ENCODE peak calls at places on chromosomes 11 and 22, in seven cellular contexts. D is psoas muscle, T is ovary, S is IMR-90, O is HL-60, A is hepatocyte, M is brain microvascular endothelial cell. I is an unnamed sample.

GRCh38 chr11:61698173-61698965 is 18.2 kb downstream of the DAGLA start:
- DNase-seq in D (no peak), T (no peak), S (no peak), O (no peak), A (no peak), M (no peak), I (no peak)

GRCh38 chr11:131640320-131640719 is 269.9 kb downstream of the NTM start:
- DNase-seq in D (no peak), T (no peak), S (no peak), O (no peak), A (no peak), M (no peak), I (no peak)

GRCh38 chr22:17346578-17346977 is 22.7 kb upstream of the CECR2 start:
- DNase-seq in D (no peak), T (no peak), S (no peak), O (no peak), A (no peak), M (no peak), I (no peak)

GRCh38 chr22:27327497-27327896 is 474.1 kb downstream of the MN1 start:
- DNase-seq in D (no peak), T (no peak), S (no peak), O (no peak), A (no peak), M (no peak), I (no peak)

GRCh38 chr22:21632237-21632895 is at the start of gene CCDC116:
- DNase-seq in D (peak; percentile 68), T (no peak), S (no peak), O (peak; percentile 69), A (no peak), M (no peak), I (no peak)

GRCh38 chr22:44547371-44547770 is 49.3 kb upstream of the RTL6 start:
- DNase-seq in D (no peak), T (no peak), S (no peak), O (no peak), A (peak; percentile 1), M (no peak), I (no peak)

GRCh38 chr11:18294862-18295261 is 27.1 kb downstream of the HPS5 start:
- DNase-seq in D (no peak), T (no peak), S (no peak), O (no peak), A (no peak), M (no peak), I (no peak)

GRCh38 chr11:3121416-3121815 is 43.7 kb downstream of the OSBPL5 start:
- DNase-seq in D (peak; percentile 48), T (no peak), S (no peak), O (no peak), A (no peak), M (no peak), I (no peak)

GRCh38 chr11:109971184-109971523 is 122.0 kb upstream of the ZC3H12C start:
- DNase-seq in D (no peak), T (no peak), S (peak; percentile 84), O (no peak), A (no peak), M (peak; percentile 73), I (no peak)

GRCh38 chr11:69122642-69123431 is 32.9 kb upstream of the SMIM38 start:
- DNase-seq in D (peak; percentile 59), T (no peak), S (peak; percentile 70), O (no peak), A (peak; percentile 92), M (peak; percentile 58), I (peak; percentile 86)

GRCh38 chr11:87819141-87819540 is 356.1 kb downstream of the RAB38 start:
- DNase-seq in D (no peak), T (no peak), S (no peak), O (no peak), A (no peak), M (peak; percentile 1), I (no peak)

GRCh38 chr11:60528934-60529333 is 13.7 kb downstream of the MS4A13 start:
- DNase-seq in D (no peak), T (no peak), S (no peak), O (peak; percentile 13), A (no peak), M (no peak), I (no peak)

GRCh38 chr11:27703453-27703852 is 3.2 kb upstream of the BDNF start:
- DNase-seq in D (no peak), T (no peak), S (peak; percentile 89), O (no peak), A (no peak), M (peak; percentile 74), I (no peak)

GRCh38 chr22:37498289-37498909 is 12.2 kb upstream of the MFNG start:
- DNase-seq in D (no peak), T (no peak), S (no peak), O (no peak), A (peak; percentile 83), M (no peak), I (no peak)

GRCh38 chr11:106495046-106495445 is 417.6 kb downstream of the AASDHPPT start:
- DNase-seq in D (no peak), T (no peak), S (peak; percentile 14), O (no peak), A (peak; percentile 15), M (no peak), I (no peak)

GRCh38 chr22:22171357-22172218 is 73.0 kb upstream of the VPREB1 start:
- DNase-seq in D (no peak), T (no peak), S (no peak), O (no peak), A (peak; percentile 30), M (no peak), I (no peak)

GRCh38 chr11:126874831-126875230 is 125.7 kb downstream of the KIRREL3 start:
- DNase-seq in D (no peak), T (no peak), S (no peak), O (no peak), A (no peak), M (no peak), I (no peak)

GRCh38 chr11:17646451-17647145 is 72.8 kb upstream of the MYOD1 start:
- DNase-seq in D (no peak), T (no peak), S (no peak), O (no peak), A (no peak), M (no peak), I (no peak)

GRCh38 chr11:126059238-126059761 is 3.4 kb downstream of the CDON start:
- DNase-seq in D (no peak), T (no peak), S (no peak), O (no peak), A (no peak), M (no peak), I (no peak)

GRCh38 chr11:113563766-113564165 is 88.6 kb upstream of the DRD2 start:
- DNase-seq in D (no peak), T (no peak), S (no peak), O (no peak), A (no peak), M (no peak), I (no peak)

GRCh38 chr11:82992219-82992618 is 79.5 kb downstream of the RAB30 start:
- DNase-seq in D (no peak), T (peak; percentile 38), S (no peak), O (no peak), A (no peak), M (no peak), I (no peak)

GRCh38 chr11:69700278-69701140 is 3.3 kb downstream of the FGF19 start:
- DNase-seq in D (peak; percentile 72), T (no peak), S (peak; percentile 75), O (no peak), A (peak; percentile 83), M (peak; percentile 56), I (no peak)

GRCh38 chr22:25082096-25082495 is 117.6 kb upstream of the CRYBB3 start:
- DNase-seq in D (no peak), T (no peak), S (no peak), O (no peak), A (no peak), M (no peak), I (no peak)

GRCh38 chr11:9607511-9607899 is 34.0 kb downstream of the WEE1 start:
- DNase-seq in D (no peak), T (no peak), S (no peak), O (no peak), A (no peak), M (no peak), I (no peak)

GRCh38 chr11:33475999-33476398 is 218.8 kb downstream of the HIPK3 start:
- DNase-seq in D (no peak), T (no peak), S (peak; percentile 57), O (no peak), A (peak; percentile 80), M (peak; percentile 58), I (peak; percentile 37)

GRCh38 chr11:46116007-46116711 is 5.1 kb downstream of the PHF21A start:
- DNase-seq in D (no peak), T (no peak), S (no peak), O (no peak), A (no peak), M (no peak), I (no peak)
- H3K4me3 ChIP-seq in D (no peak overlapping the region), T (no peak overlapping the region), S (no peak overlapping the region), O (no peak overlapping the region), A (no peak overlapping the region), M (no peak overlapping the region), I (no peak overlapping the region)

GRCh38 chr22:50145741-50146439 is 24.6 kb upstream of the PANX2 start:
- DNase-seq in D (no peak), T (no peak), S (no peak), O (no peak), A (no peak), M (no peak), I (no peak)

GRCh38 chr22:50146440-50147228 is 23.9 kb upstream of the PANX2 start:
- DNase-seq in D (peak; percentile 81), T (peak; percentile 76), S (peak; percentile 71), O (peak; percentile 57), A (peak; percentile 68), M (peak; percentile 61), I (no peak)

GRCh38 chr22:50143096-50143495 is 27.4 kb upstream of the PANX2 start:
- DNase-seq in D (no peak), T (no peak), S (no peak), O (no peak), A (no peak), M (no peak), I (no peak)

GRCh38 chr22:50141891-50142363 is 28.6 kb upstream of the PANX2 start:
- DNase-seq in D (no peak), T (no peak), S (peak; percentile 52), O (no peak), A (no peak), M (no peak), I (no peak)

GRCh38 chr22:50144005-50144614 is 26.4 kb upstream of the PANX2 start:
- DNase-seq in D (no peak), T (no peak), S (no peak), O (no peak), A (no peak), M (no peak), I (no peak)
- TF ChIP-seq CTCF in D (no peak), T (no peak), S (no peak), O (no peak), A (no peak), M (no peak), I (no peak)

GRCh38 chr11:12679471-12679870 is 5.2 kb downstream of the TEAD1 start:
- DNase-seq in D (no peak), T (no peak), S (no peak), O (no peak), A (no peak), M (no peak), I (no peak)
- H3K4me3 ChIP-seq in D (peak overlapping the region; percentile 83), T (no peak overlapping the region), S (no peak overlapping the region), O (no peak overlapping the region), A (peak overlapping the region; percentile 2), M (no peak overlapping the region), I (no peak overlapping the region)

DNA sequence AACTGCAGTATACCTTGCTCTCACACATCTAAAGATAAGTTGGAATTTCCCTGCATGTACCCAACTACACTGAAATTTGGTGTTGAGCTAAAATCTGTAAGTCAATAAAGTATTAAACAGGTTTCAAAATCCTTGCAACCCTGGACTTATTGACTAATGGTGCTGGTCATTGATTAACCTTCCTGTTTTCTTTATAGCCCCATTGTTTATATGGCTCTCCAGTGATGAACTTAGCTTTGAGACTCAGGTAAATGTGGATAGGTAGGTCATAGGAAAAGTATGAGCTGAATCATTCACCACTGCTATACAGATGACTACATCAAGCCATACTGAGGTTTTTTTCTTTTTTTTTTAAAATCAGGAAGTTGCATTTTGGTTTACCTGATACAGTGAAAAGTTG is 132.7 kb downstream of the FAT3 start:
- DNase-seq in D (no peak), T (no peak), S (no peak), O (no peak), A (peak; percentile 53), M (no peak), I (peak; percentile 88)
- TF ChIP-seq CTCF in D (no peak), T (no peak), S (no peak), O (no peak), A (no peak), M (no peak), I (no peak)